ENCODE peak calls at places on chromosomes 16 and 17, in eight cellular contexts. N is body of pancreas, G is uterus, S is heart left ventricle, H is IMR-90, T is spleen, L is prostate gland, W is transverse colon. D is an unnamed sample.
A peak's percentile ranks its signal among the peaks of the same experiment; 100 is the strongest.

GRCh38 chr17:48869821-48870318 is 22.7 kb upstream of the ATP5MC1 start:
- DNase-seq in N (no peak), G (no peak), S (no peak), H (no peak), T (no peak), L (no peak), W (no peak), D (no peak)

GRCh38 chr17:74231846-74232713 is 18.7 kb downstream of the TTYH2 start:
- DNase-seq in N (peak; percentile 77), G (no peak), S (no peak), H (no peak), T (no peak), L (no peak), W (no peak), D (no peak)

GRCh38 chr16:79571065-79571697 is 29.4 kb downstream of the MAF start:
- DNase-seq in N (peak; percentile 19), G (peak; percentile 66), S (peak; percentile 26), H (no peak), T (no peak), L (no peak), W (no peak), D (no peak)

GRCh38 chr16:13767215-13767614 is 152.7 kb upstream of the ERCC4 start:
- DNase-seq in N (no peak), G (no peak), S (no peak), H (no peak), T (no peak), L (no peak), W (no peak), D (no peak)

GRCh38 chr16:85220125-85220839 is 108.0 kb upstream of the CIBAR2 start:
- DNase-seq in N (peak; percentile 88), G (peak; percentile 66), S (peak; percentile 82), H (peak; percentile 85), T (no peak), L (peak; percentile 88), W (peak; percentile 62), D (no peak)

GRCh38 chr17:79203657-79204056 is 129.0 kb downstream of the ENGASE start:
- DNase-seq in N (no peak), G (no peak), S (no peak), H (no peak), T (no peak), L (no peak), W (no peak), D (no peak)

GRCh38 chr17:50199651-50200446 is 1.6 kb downstream of the COL1A1 start:
- DNase-seq in N (peak; percentile 94), G (peak; percentile 99), S (peak; percentile 92), H (peak; percentile 93), T (peak; percentile 84), L (peak; percentile 95), W (peak; percentile 91), D (peak; percentile 41)

GRCh38 chr17:74012465-74012864 is 191.0 kb upstream of the RPL38 start:
- DNase-seq in N (no peak), G (no peak), S (no peak), H (no peak), T (no peak), L (no peak), W (no peak), D (no peak)

GRCh38 chr17:36793976-36794375 is 143.3 kb upstream of the LHX1 start:
- DNase-seq in N (no peak), G (no peak), S (no peak), H (no peak), T (no peak), L (no peak), W (no peak), D (no peak)

GRCh38 chr16:21277927-21278706 is at the start of gene CRYM:
- DNase-seq in N (peak; percentile 56), G (peak; percentile 32), S (peak; percentile 66), H (no peak), T (peak; percentile 89), L (peak; percentile 71), W (peak; percentile 80), D (no peak)

GRCh38 chr16:22757202-22757601 is 56.8 kb upstream of the HS3ST2 start:
- DNase-seq in N (no peak), G (no peak), S (no peak), H (no peak), T (no peak), L (no peak), W (no peak), D (no peak)

GRCh38 chr17:61368832-61369468 is 30.7 kb upstream of the TBX2 start:
- DNase-seq in N (no peak), G (no peak), S (no peak), H (no peak), T (peak; percentile 53), L (no peak), W (no peak), D (no peak)

GRCh38 chr16:76780556-76780955 is 410.4 kb upstream of the MON1B start:
- DNase-seq in N (no peak), G (no peak), S (no peak), H (no peak), T (no peak), L (peak; percentile 25), W (no peak), D (no peak)

GRCh38 chr17:40553694-40554534 is 11.4 kb downstream of the CCR7 start:
- DNase-seq in N (peak; percentile 54), G (peak; percentile 82), S (peak; percentile 76), H (peak; percentile 43), T (peak; percentile 85), L (no peak), W (no peak), D (no peak)

GRCh38 chr17:40550608-40551007 is 14.7 kb downstream of the CCR7 start:
- DNase-seq in N (peak; percentile 62), G (peak; percentile 84), S (no peak), H (peak; percentile 74), T (peak; percentile 49), L (no peak), W (peak; percentile 21), D (no peak)

GRCh38 chr17:40552806-40553693 is 12.2 kb downstream of the CCR7 start:
- DNase-seq in N (no peak), G (peak; percentile 19), S (peak; percentile 8), H (no peak), T (peak; percentile 71), L (no peak), W (no peak), D (no peak)

GRCh38 chr17:40551091-40551873 is 14.0 kb downstream of the CCR7 start:
- DNase-seq in N (peak; percentile 69), G (peak; percentile 93), S (peak; percentile 69), H (peak; percentile 100), T (peak; percentile 69), L (no peak), W (peak; percentile 54), D (no peak)

GRCh38 chr17:40551874-40552768 is 13.2 kb downstream of the CCR7 start:
- DNase-seq in N (peak; percentile 55), G (peak; percentile 63), S (peak; percentile 31), H (peak; percentile 99), T (peak; percentile 68), L (no peak), W (peak; percentile 21), D (no peak)
- TF ChIP-seq POLR2A in N (no peak), G (no peak), S (no peak), H (peak; percentile 53), T (no peak), L (no peak), W (no peak), D (no peak)

GRCh38 chr16:75043175-75043937 is 44.5 kb downstream of the ZNRF1 start:
- DNase-seq in N (no peak), G (peak; percentile 47), S (no peak), H (no peak), T (no peak), L (no peak), W (no peak), D (no peak)

GRCh38 chr16:75042423-75043174 is 43.8 kb downstream of the ZNRF1 start:
- DNase-seq in N (no peak), G (no peak), S (no peak), H (no peak), T (no peak), L (no peak), W (no peak), D (no peak)

GRCh38 chr16:75048051-75048450 is 49.2 kb downstream of the ZNRF1 start:
- DNase-seq in N (no peak), G (no peak), S (no peak), H (no peak), T (no peak), L (no peak), W (no peak), D (no peak)

GRCh38 chr16:75045424-75045823 is 46.6 kb downstream of the ZNRF1 start:
- DNase-seq in N (no peak), G (no peak), S (no peak), H (no peak), T (no peak), L (no peak), W (no peak), D (no peak)

GRCh38 chr16:75044800-75045361 is 46.1 kb downstream of the ZNRF1 start:
- DNase-seq in N (no peak), G (peak; percentile 48), S (peak; percentile 75), H (no peak), T (no peak), L (peak; percentile 14), W (no peak), D (no peak)
- H3K9me3 ChIP-seq in N (no peaks in the 10 kb centered on the region), G (no peaks in the 10 kb centered on the region), S (no peaks in the 10 kb centered on the region), H (no peaks in the 10 kb centered on the region), T (no peaks in the 10 kb centered on the region), L (no peaks in the 10 kb centered on the region), W (no peaks in the 10 kb centered on the region), D (no peaks in the 10 kb centered on the region)

DNA sequence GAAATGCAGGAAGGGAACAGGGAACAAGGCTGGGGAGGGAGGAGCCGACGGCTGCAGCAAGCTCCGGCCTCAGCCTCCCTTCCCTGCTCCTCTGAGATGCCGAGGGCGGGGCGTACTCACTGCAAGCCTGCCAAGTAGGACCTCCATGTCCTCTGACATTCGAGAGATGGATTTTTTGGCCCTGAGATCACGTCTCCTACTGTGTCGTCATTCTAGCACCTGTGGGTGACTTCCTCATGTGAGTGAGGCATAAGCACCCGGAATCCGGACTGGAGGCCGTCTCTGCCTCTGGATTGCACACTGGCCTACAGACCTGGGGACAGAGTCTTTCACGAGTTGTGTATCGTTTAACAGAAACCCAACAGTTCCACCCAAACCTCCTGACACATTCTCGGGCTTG is 14.5 kb downstream of the MRM3 start:
- DNase-seq in N (no peak), G (no peak), S (no peak), H (no peak), T (peak; percentile 54), L (no peak), W (no peak), D (no peak)
- H3K27ac ChIP-seq in N (no peak overlapping the region), G (no peak overlapping the region), S (no peak overlapping the region), H (no peak overlapping the region), T (no peak overlapping the region), L (no peak overlapping the region), W (no peak overlapping the region), D (peak overlapping the region; percentile 50)

GRCh38 chr17:7239091-7240027 is at the start of gene PHF23:
- DNase-seq in N (peak; percentile 99), G (peak; percentile 99), S (peak; percentile 99), H (peak; percentile 99), T (peak; percentile 99), L (peak; percentile 99), W (peak; percentile 99), D (peak; percentile 96)

GRCh38 chr17:7238418-7239090 is 703 bp downstream of the PHF23 start:
- DNase-seq in N (peak; percentile 36), G (no peak), S (no peak), H (no peak), T (no peak), L (no peak), W (no peak), D (no peak)

GRCh38 chr17:7236808-7237207 is 2.4 kb downstream of the PHF23 start:
- DNase-seq in N (no peak), G (no peak), S (no peak), H (no peak), T (peak; percentile 78), L (no peak), W (no peak), D (no peak)

GRCh38 chr17:7237266-7237760 is 1.9 kb downstream of the PHF23 start:
- DNase-seq in N (no peak), G (no peak), S (no peak), H (no peak), T (no peak), L (no peak), W (no peak), D (no peak)

GRCh38 chr17:7237761-7238417 is 1.4 kb downstream of the PHF23 start:
- DNase-seq in N (peak; percentile 82), G (peak; percentile 79), S (peak; percentile 87), H (peak; percentile 46), T (peak; percentile 97), L (peak; percentile 79), W (peak; percentile 91), D (no peak)
- TF ChIP-seq POLR2A in N (no peak), G (no peak), S (no peak), H (peak; percentile 23), T (no peak), L (peak; percentile 16), W (peak; percentile 47), D (peak; percentile 42)